ENCODE peak calls at places on chromosome 13, in six cellular contexts. S, Y, L, J, F and M are unnamed samples.

GRCh38 chr13:45872574-45872973 is 21.0 kb upstream of the SIAH3 start:
- DNase-seq in S (no peak), Y (no peak), L (peak), J (no peak), F (no peak), M (no peak)

GRCh38 chr13:99681695-99682094 is 180.4 kb downstream of the TM9SF2 start:
- DNase-seq in S (no peak), Y (no peak), L (no peak), J (no peak), F (no peak), M (no peak)

GRCh38 chr13:44853641-44854040 is 135.6 kb downstream of the NUFIP1 start:
- DNase-seq in S (no peak), Y (no peak), L (peak), J (no peak), F (no peak), M (no peak)

GRCh38 chr13:50990540-50991506 is 81.2 kb downstream of the RNASEH2B start:
- DNase-seq in S (peak), Y (no peak), L (peak), J (no peak), F (peak), M (no peak)

GRCh38 chr13:51097353-51098043 is 13.6 kb downstream of the C13orf42 start:
- DNase-seq in S (no peak), Y (no peak), L (no peak), J (no peak), F (no peak), M (peak)

GRCh38 chr13:40292108-40292507 is 374.3 kb downstream of the FOXO1 start:
- DNase-seq in S (no peak), Y (no peak), L (no peak), J (no peak), F (no peak), M (no peak)

GRCh38 chr13:48492123-48493075 is 40.5 kb downstream of the RCBTB2 start:
- DNase-seq in S (peak), Y (peak), L (peak), J (peak), F (no peak), M (no peak)

GRCh38 chr13:99979453-99980200 is 2.0 kb upstream of the ZIC2 start:
- DNase-seq in S (no peak), Y (no peak), L (no peak), J (no peak), F (peak), M (no peak)

GRCh38 chr13:41254902-41255301 is 8.5 kb downstream of the MTRF1 start:
- DNase-seq in S (no peak), Y (no peak), L (no peak), J (no peak), F (no peak), M (no peak)

GRCh38 chr13:98482476-98483444 is 94.1 kb downstream of the STK24 start:
- DNase-seq in S (peak), Y (peak), L (peak), J (no peak), F (peak), M (peak)

GRCh38 chr13:41007359-41008118 is 11.6 kb downstream of the ELF1 start:
- DNase-seq in S (no peak), Y (peak), L (peak), J (no peak), F (no peak), M (no peak)

GRCh38 chr13:26446751-26447150 is 110.7 kb upstream of the WASF3 start:
- DNase-seq in S (no peak), Y (no peak), L (no peak), J (no peak), F (no peak), M (no peak)

GRCh38 chr13:67574320-67575233 is 344.4 kb upstream of the PCDH9 start:
- DNase-seq in S (no peak), Y (no peak), L (peak), J (no peak), F (peak), M (no peak)

GRCh38 chr13:95552208-95552538 is 347 bp upstream of the CLDN10 start:
- DNase-seq in S (no peak), Y (no peak), L (no peak), J (no peak), F (no peak), M (no peak)

GRCh38 chr13:101942535-101943157 is 459.2 kb downstream of the FGF14 start:
- DNase-seq in S (no peak), Y (no peak), L (no peak), J (no peak), F (no peak), M (no peak)

GRCh38 chr13:80314711-80315505 is 26.0 kb downstream of the SPRY2 start:
- DNase-seq in S (no peak), Y (no peak), L (no peak), J (no peak), F (no peak), M (no peak)

GRCh38 chr13:94674609-94675348 is 37.6 kb downstream of the SOX21 start:
- DNase-seq in S (no peak), Y (peak), L (peak), J (peak), F (peak), M (peak)

GRCh38 chr13:98169331-98169730 is 7.7 kb downstream of the RNF113B start:
- DNase-seq in S (no peak), Y (no peak), L (no peak), J (no peak), F (no peak), M (no peak)

GRCh38 chr13:41954226-41954625 is 6.7 kb downstream of the VWA8 start:
- DNase-seq in S (no peak), Y (no peak), L (no peak), J (no peak), F (no peak), M (no peak)

GRCh38 chr13:72379581-72379980 is 347.8 kb downstream of the MZT1 start:
- DNase-seq in S (no peak), Y (no peak), L (no peak), J (peak), F (no peak), M (no peak)

GRCh38 chr13:30736921-30737320 is 1.6 kb downstream of the ALOX5AP start:
- DNase-seq in S (no peak), Y (peak), L (no peak), J (no peak), F (no peak), M (no peak)

GRCh38 chr13:43990021-43990420 is 110.3 kb downstream of the LACC1 start:
- DNase-seq in S (no peak), Y (no peak), L (no peak), J (no peak), F (no peak), M (no peak)

GRCh38 chr13:43815204-43815603 is 28.4 kb upstream of the ENOX1 start:
- DNase-seq in S (no peak), Y (no peak), L (peak), J (peak), F (peak), M (peak)

GRCh38 chr13:99310382-99311031 is 3.3 kb upstream of the GPR183 start:
- DNase-seq in S (no peak), Y (no peak), L (peak), J (peak), F (no peak), M (no peak)

GRCh38 chr13:98349731-98350305 is 172.7 kb upstream of the RNF113B start:
- DNase-seq in S (no peak), Y (no peak), L (no peak), J (no peak), F (no peak), M (no peak)